ENCODE peak calls at places on chromosome 11, in nine cellular contexts. Y, M, V, E, D, L, S, K and U are unnamed samples.
A peak's percentile ranks its signal among the peaks of the same experiment; 100 is the strongest.

GRCh38 chr11:134686418-134686817 is 274.4 kb upstream of the B3GAT1 start:
- DNase-seq in L (no peak), D (no peak), Y (no peak), S (no peak), K (no peak), M (no peak), V (no peak), E (no peak), U (no peak)

GRCh38 chr11:120554771-120555432 is 43.4 kb downstream of the GRIK4 start:
- DNase-seq in M (no peak), Y (no peak), E (no peak), S (no peak), K (no peak), V (no peak), L (no peak), D (no peak), U (no peak)

GRCh38 chr11:124917115-124917637 is 1.9 kb upstream of the HEPN1 start:
- DNase-seq in L (no peak), V (no peak), E (no peak), Y (no peak), D (no peak), S (no peak), M (no peak), K (no peak), U (no peak)

GRCh38 chr11:63536669-63537292 is at the start of gene PLAAT4:
- DNase-seq in S (peak; percentile 19), L (no peak), M (peak; percentile 71), E (peak; percentile 58), D (no peak), Y (peak; percentile 38), K (no peak), V (no peak), U (peak; percentile 32)

GRCh38 chr11:2290351-2290841 is 11.3 kb downstream of the C11orf21 start:
- DNase-seq in Y (no peak), M (no peak), E (no peak), V (no peak), D (no peak), K (no peak), L (peak; percentile 96), S (no peak), U (no peak)

GRCh38 chr11:73729594-73730206 is 31.2 kb downstream of the RAB6A start:
- DNase-seq in Y (no peak), L (peak; percentile 10), E (peak; percentile 42), S (no peak), K (no peak), D (no peak), V (peak; percentile 11), M (no peak), U (no peak)

GRCh38 chr11:87722756-87723599 is 452.3 kb downstream of the RAB38 start:
- DNase-seq in K (no peak), S (no peak), V (no peak), D (no peak), Y (peak; percentile 5), E (peak; percentile 53), L (peak; percentile 43), M (no peak), U (no peak)

GRCh38 chr11:100550910-100551309 is 136.2 kb upstream of the ARHGAP42 start:
- DNase-seq in V (no peak), Y (no peak), S (no peak), M (no peak), D (no peak), E (no peak), L (peak; percentile 96), K (no peak), U (no peak)

GRCh38 chr11:66784575-66784974 is 55.6 kb upstream of the SPTBN2 start:
- DNase-seq in V (no peak), K (no peak), M (no peak), Y (no peak), S (no peak), L (no peak), E (no peak), D (no peak), U (no peak)

GRCh38 chr11:121100943-121101342 is at the start of gene TECTA:
- DNase-seq in V (no peak), D (no peak), E (no peak), S (no peak), M (no peak), Y (no peak), L (no peak), K (no peak), U (no peak)

GRCh38 chr11:89182773-89183172 is 5.1 kb downstream of the TYR start:
- DNase-seq in Y (no peak), M (no peak), S (no peak), V (no peak), E (no peak), D (no peak), L (no peak), K (no peak), U (no peak)

GRCh38 chr11:65868076-65868667 is 4.4 kb downstream of the EFEMP2 start:
- DNase-seq in D (no peak), Y (no peak), V (no peak), M (peak; percentile 52), L (no peak), K (no peak), S (peak; percentile 26), E (peak; percentile 40), U (no peak)

GRCh38 chr11:37264783-37265182 is 666.7 kb upstream of the RAG2 start:
- DNase-seq in V (no peak), L (no peak), Y (no peak), D (no peak), E (no peak), K (no peak), M (no peak), S (no peak), U (no peak)

GRCh38 chr11:71452354-71453020 is 516 bp upstream of the NADSYN1 start:
- DNase-seq in E (peak; percentile 61), V (peak; percentile 31), M (peak; percentile 80), S (peak; percentile 59), Y (peak; percentile 17), K (no peak), D (peak; percentile 38), L (peak; percentile 27), U (peak; percentile 55)

GRCh38 chr11:45104790-45105084 is 41.7 kb upstream of the PRDM11 start:
- DNase-seq in S (no peak), L (no peak), V (no peak), E (no peak), M (no peak), D (no peak), K (no peak), Y (no peak), U (no peak)

GRCh38 chr11:27242591-27242990 is 120.4 kb downstream of the CCDC34 start:
- DNase-seq in V (no peak), D (no peak), L (no peak), K (no peak), M (no peak), Y (no peak), E (no peak), S (no peak), U (no peak)

GRCh38 chr11:46264030-46264429 is 13.4 kb upstream of the CREB3L1 start:
- DNase-seq in L (no peak), M (no peak), E (no peak), Y (no peak), V (no peak), D (no peak), S (no peak), K (no peak), U (no peak)

GRCh38 chr11:1557904-1558831 is 13.9 kb downstream of the DUSP8 start:
- DNase-seq in Y (no peak), D (no peak), M (peak; percentile 85), L (no peak), S (no peak), V (no peak), E (no peak), K (no peak), U (no peak)

GRCh38 chr11:76795936-76796441 is 12.8 kb downstream of the TSKU start:
- DNase-seq in M (no peak), L (no peak), Y (no peak), S (no peak), K (no peak), D (no peak), E (no peak), V (no peak), U (no peak)

GRCh38 chr11:47188262-47188661 is 2.0 kb upstream of the PACSIN3 start:
- DNase-seq in L (no peak), D (no peak), Y (no peak), V (no peak), E (no peak), K (no peak), S (no peak), M (no peak), U (no peak)

GRCh38 chr11:133895551-133895950 is 50.2 kb upstream of the SPATA19 start:
- DNase-seq in V (no peak), E (no peak), S (no peak), Y (no peak), M (no peak), D (no peak), K (no peak), L (no peak), U (no peak)

GRCh38 chr11:119864836-119865235 is 135.8 kb upstream of the NECTIN1 start:
- DNase-seq in D (no peak), V (no peak), E (no peak), K (no peak), S (no peak), Y (no peak), M (no peak), L (no peak), U (no peak)

GRCh38 chr11:14905104-14906033 is 13.3 kb upstream of the CYP2R1 start:
- DNase-seq in M (peak; percentile 63), S (peak; percentile 72), E (peak; percentile 94), D (peak; percentile 53), L (no peak), Y (peak; percentile 90), K (peak; percentile 34), V (no peak), U (peak; percentile 75)

GRCh38 chr11:12291767-12292166 is 85.6 kb upstream of the PARVA start:
- DNase-seq in Y (no peak), K (no peak), S (no peak), D (no peak), M (no peak), E (no peak), V (no peak), L (no peak), U (no peak)

GRCh38 chr11:45997599-45997998 is 75.1 kb downstream of the LARGE2 start:
- DNase-seq in K (no peak), S (no peak), D (no peak), Y (no peak), M (no peak), E (no peak), V (no peak), L (peak; percentile 36), U (no peak)

GRCh38 chr11:3609416-3610265 is 32.2 kb downstream of the ART5 start:
- DNase-seq in S (no peak), M (no peak), K (no peak), L (no peak), E (peak; percentile 72), Y (peak; percentile 48), D (no peak), V (no peak), U (no peak)

GRCh38 chr11:57568330-57568766 is 876 bp upstream of the UBE2L6 start:
- DNase-seq in E (peak; percentile 91), S (peak; percentile 91), D (peak; percentile 87), M (no peak), K (no peak), Y (no peak), L (no peak), V (no peak), U (peak; percentile 82)

GRCh38 chr11:2766166-2766565 is 66.4 kb upstream of the KCNQ1OT1 start:
- DNase-seq in Y (no peak), L (no peak), E (no peak), V (no peak), D (no peak), K (no peak), S (no peak), M (peak; percentile 26), U (no peak)

GRCh38 chr11:13962562-13963168 is at the start of gene SPON1:
- DNase-seq in L (peak; percentile 8), K (no peak), S (peak; percentile 51), M (peak; percentile 62), D (peak; percentile 23), V (peak; percentile 58), E (no peak), Y (no peak), U (peak; percentile 20)

GRCh38 chr11:46247664-46248063 is 29.8 kb upstream of the CREB3L1 start:
- DNase-seq in K (no peak), S (peak; percentile 40), V (no peak), E (peak; percentile 20), Y (no peak), D (no peak), L (peak; percentile 86), M (no peak), U (no peak)

GRCh38 chr11:73269353-73270088 is 2.6 kb upstream of the P2RY6 start:
- DNase-seq in D (no peak), K (no peak), M (no peak), E (no peak), S (no peak), L (no peak), V (no peak), Y (no peak), U (no peak)